ENCODE peak calls at places on chromosomes 6 and 20, in six cellular contexts. One of them, this sample, is unnamed.

GRCh38 chr6:149063443-149063842 is 254.1 kb upstream of the TAB2 start:
- DNase-seq in GM23248: no peak
- DNase-seq in fibroblast of lung: no peak
- DNase-seq in astrocyte: no peak
- DNase-seq in MM.1S: no peak
- DNase-seq in neural progenitor cell: no peak
- DNase-seq in this sample: no peak

GRCh38 chr20:8534368-8534767 is 402.3 kb downstream of the PLCB1 start:
- DNase-seq in neural progenitor cell: peak; percentile 45
- DNase-seq in GM23248: no peak
- DNase-seq in fibroblast of lung: no peak
- DNase-seq in astrocyte: no peak
- DNase-seq in MM.1S: no peak
- DNase-seq in this sample: no peak

GRCh38 chr6:4687989-4688947 is 87.9 kb upstream of the CDYL start:
- DNase-seq in neural progenitor cell: no peak
- DNase-seq in astrocyte: peak; percentile 72
- DNase-seq in MM.1S: no peak
- DNase-seq in GM23248: peak; percentile 97
- DNase-seq in fibroblast of lung: peak; percentile 89
- DNase-seq in this sample: peak; percentile 42

GRCh38 chr6:39085129-39085528 is 29.9 kb downstream of the SAYSD1 start:
- DNase-seq in MM.1S: no peak
- DNase-seq in fibroblast of lung: no peak
- DNase-seq in GM23248: no peak
- DNase-seq in neural progenitor cell: peak; percentile 21
- DNase-seq in astrocyte: no peak
- DNase-seq in this sample: no peak

GRCh38 chr6:7184502-7184901 is 76.7 kb downstream of the RREB1 start:
- DNase-seq in astrocyte: no peak
- DNase-seq in MM.1S: no peak
- DNase-seq in neural progenitor cell: no peak
- DNase-seq in GM23248: peak; percentile 55
- DNase-seq in fibroblast of lung: no peak
- DNase-seq in this sample: no peak

GRCh38 chr6:126040394-126040793 is 54.1 kb downstream of the TRMT11 start:
- DNase-seq in GM23248: no peak
- DNase-seq in astrocyte: no peak
- DNase-seq in fibroblast of lung: no peak
- DNase-seq in neural progenitor cell: no peak
- DNase-seq in MM.1S: no peak
- DNase-seq in this sample: no peak

GRCh38 chr6:30963641-30964040 is 19.9 kb upstream of the MUC21 start:
- DNase-seq in astrocyte: peak; percentile 69
- DNase-seq in MM.1S: no peak
- DNase-seq in neural progenitor cell: no peak
- DNase-seq in fibroblast of lung: peak; percentile 51
- DNase-seq in GM23248: peak; percentile 18
- DNase-seq in this sample: no peak

GRCh38 chr6:71368284-71368683 is 79.7 kb downstream of the OGFRL1 start:
- DNase-seq in GM23248: no peak
- DNase-seq in fibroblast of lung: no peak
- DNase-seq in neural progenitor cell: no peak
- DNase-seq in astrocyte: no peak
- DNase-seq in MM.1S: no peak
- DNase-seq in this sample: no peak

GRCh38 chr20:51457281-51457932 is 85.1 kb downstream of the NFATC2 start:
- DNase-seq in fibroblast of lung: peak; percentile 76
- DNase-seq in astrocyte: peak; percentile 87
- DNase-seq in MM.1S: no peak
- DNase-seq in neural progenitor cell: peak; percentile 20
- DNase-seq in GM23248: peak; percentile 86
- DNase-seq in this sample: peak; percentile 25

GRCh38 chr6:53359088-53359842 is 10.5 kb upstream of the ELOVL5 start:
- DNase-seq in MM.1S: peak; percentile 93
- DNase-seq in GM23248: peak; percentile 98
- DNase-seq in neural progenitor cell: peak; percentile 97
- DNase-seq in astrocyte: peak; percentile 92
- DNase-seq in fibroblast of lung: peak; percentile 97
- DNase-seq in this sample: peak; percentile 95

GRCh38 chr20:2279245-2279779 is 16.5 kb upstream of the TGM3 start:
- DNase-seq in neural progenitor cell: no peak
- DNase-seq in GM23248: peak; percentile 28
- DNase-seq in astrocyte: no peak
- DNase-seq in MM.1S: no peak
- DNase-seq in fibroblast of lung: no peak
- DNase-seq in this sample: no peak

GRCh38 chr6:126812651-126813050 is 305.8 kb upstream of the RSPO3 start:
- DNase-seq in GM23248: peak; percentile 12
- DNase-seq in fibroblast of lung: peak; percentile 64
- DNase-seq in astrocyte: peak; percentile 36
- DNase-seq in neural progenitor cell: peak; percentile 16
- DNase-seq in MM.1S: no peak
- DNase-seq in this sample: peak; percentile 37

GRCh38 chr6:53794073-53794719 is 609 bp upstream of the LRRC1 start:
- DNase-seq in MM.1S: peak; percentile 90
- DNase-seq in fibroblast of lung: peak; percentile 93
- DNase-seq in GM23248: peak; percentile 92
- DNase-seq in astrocyte: peak; percentile 87
- DNase-seq in neural progenitor cell: peak; percentile 77
- DNase-seq in this sample: peak; percentile 80

GRCh38 chr6:131136021-131136847 is 967 bp downstream of the AKAP7 start:
- DNase-seq in astrocyte: peak; percentile 23
- DNase-seq in fibroblast of lung: peak; percentile 67
- DNase-seq in GM23248: peak; percentile 83
- DNase-seq in neural progenitor cell: no peak
- DNase-seq in MM.1S: no peak
- DNase-seq in this sample: peak; percentile 61

GRCh38 chr6:20213271-20213798 is 1.1 kb upstream of the MBOAT1 start:
- DNase-seq in astrocyte: no peak
- DNase-seq in GM23248: peak; percentile 30
- DNase-seq in MM.1S: no peak
- DNase-seq in neural progenitor cell: no peak
- DNase-seq in fibroblast of lung: peak; percentile 12
- DNase-seq in this sample: no peak

GRCh38 chr20:50561379-50562078 is 51.3 kb downstream of the PTPN1 start:
- DNase-seq in astrocyte: peak; percentile 98
- DNase-seq in fibroblast of lung: peak; percentile 96
- DNase-seq in neural progenitor cell: no peak
- DNase-seq in MM.1S: no peak
- DNase-seq in GM23248: peak; percentile 96
- DNase-seq in this sample: peak; percentile 93

GRCh38 chr6:149895702-149896310 is 2.1 kb downstream of the RAET1E start:
- DNase-seq in astrocyte: peak; percentile 57
- DNase-seq in GM23248: peak; percentile 82
- DNase-seq in neural progenitor cell: no peak
- DNase-seq in fibroblast of lung: peak; percentile 43
- DNase-seq in MM.1S: no peak
- DNase-seq in this sample: peak; percentile 95

GRCh38 chr6:25014806-25015560 is 79.2 kb upstream of the RIPOR2 start:
- DNase-seq in astrocyte: peak; percentile 78
- DNase-seq in neural progenitor cell: no peak
- DNase-seq in fibroblast of lung: peak; percentile 82
- DNase-seq in GM23248: peak; percentile 88
- DNase-seq in MM.1S: no peak
- DNase-seq in this sample: no peak

GRCh38 chr6:121597654-121598053 is 162.2 kb downstream of the GJA1 start:
- DNase-seq in astrocyte: peak; percentile 58
- DNase-seq in neural progenitor cell: no peak
- DNase-seq in GM23248: peak; percentile 78
- DNase-seq in MM.1S: no peak
- DNase-seq in fibroblast of lung: peak; percentile 60
- DNase-seq in this sample: no peak

GRCh38 chr20:57244221-57244585 is 22.2 kb downstream of the BMP7 start:
- DNase-seq in fibroblast of lung: no peak
- DNase-seq in astrocyte: no peak
- DNase-seq in GM23248: peak; percentile 45
- DNase-seq in neural progenitor cell: no peak
- DNase-seq in MM.1S: no peak
- DNase-seq in this sample: no peak

DNA sequence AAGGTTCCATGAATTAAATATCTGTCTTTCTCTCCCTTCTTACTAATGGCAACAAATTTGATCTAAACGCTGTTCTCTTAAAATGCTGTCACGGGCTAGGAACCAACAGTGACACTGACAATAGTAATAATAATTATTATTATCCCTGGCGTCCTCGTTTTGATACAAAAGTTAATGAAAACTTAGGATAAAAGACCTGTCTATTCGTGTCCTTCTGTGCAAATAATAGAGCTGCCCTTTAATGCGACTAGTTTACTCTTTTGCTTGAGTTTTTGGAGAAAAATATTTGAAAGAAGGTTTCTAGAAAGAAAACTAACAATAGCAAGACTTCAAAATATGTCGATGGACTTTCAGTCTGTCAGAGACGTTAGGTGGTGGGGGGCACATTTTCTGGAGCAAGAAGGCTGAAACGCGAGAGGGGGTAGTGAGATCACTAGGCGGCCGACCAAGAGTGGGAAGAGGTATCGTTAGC is 4.3 kb downstream of the VGLL2 start:
- DNase-seq in neural progenitor cell: no peak
- DNase-seq in astrocyte: no peak
- DNase-seq in GM23248: no peak
- DNase-seq in fibroblast of lung: no peak
- DNase-seq in MM.1S: no peak
- DNase-seq in this sample: no peak
- TF ChIP-seq EZH2 in neural progenitor cell: peak; percentile 73
- TF ChIP-seq EZH2 in astrocyte: no peak
- TF ChIP-seq EZH2 in GM23248: no peak
- TF ChIP-seq EZH2 in fibroblast of lung: no peak
- TF ChIP-seq EZH2 in MM.1S: no peak
- TF ChIP-seq EZH2 in this sample: no peak

GRCh38 chr6:6004147-6004995 is 2.4 kb downstream of the NRN1 start:
- DNase-seq in neural progenitor cell: peak; percentile 67
- DNase-seq in fibroblast of lung: peak; percentile 29
- DNase-seq in MM.1S: no peak
- DNase-seq in GM23248: peak; percentile 61
- DNase-seq in astrocyte: no peak
- DNase-seq in this sample: peak; percentile 74

GRCh38 chr6:6002809-6003333 is 3.9 kb downstream of the NRN1 start:
- DNase-seq in neural progenitor cell: peak; percentile 34
- DNase-seq in GM23248: no peak
- DNase-seq in fibroblast of lung: no peak
- DNase-seq in astrocyte: no peak
- DNase-seq in MM.1S: no peak
- DNase-seq in this sample: no peak

GRCh38 chr6:6002005-6002808 is 4.5 kb downstream of the NRN1 start:
- DNase-seq in GM23248: peak; percentile 56
- DNase-seq in fibroblast of lung: no peak
- DNase-seq in astrocyte: no peak
- DNase-seq in neural progenitor cell: peak; percentile 68
- DNase-seq in MM.1S: no peak
- DNase-seq in this sample: no peak

GRCh38 chr6:6001443-6001842 is 5.3 kb downstream of the NRN1 start:
- DNase-seq in MM.1S: no peak
- DNase-seq in astrocyte: no peak
- DNase-seq in neural progenitor cell: no peak
- DNase-seq in fibroblast of lung: no peak
- DNase-seq in GM23248: peak; percentile 20
- DNase-seq in this sample: no peak

DNA sequence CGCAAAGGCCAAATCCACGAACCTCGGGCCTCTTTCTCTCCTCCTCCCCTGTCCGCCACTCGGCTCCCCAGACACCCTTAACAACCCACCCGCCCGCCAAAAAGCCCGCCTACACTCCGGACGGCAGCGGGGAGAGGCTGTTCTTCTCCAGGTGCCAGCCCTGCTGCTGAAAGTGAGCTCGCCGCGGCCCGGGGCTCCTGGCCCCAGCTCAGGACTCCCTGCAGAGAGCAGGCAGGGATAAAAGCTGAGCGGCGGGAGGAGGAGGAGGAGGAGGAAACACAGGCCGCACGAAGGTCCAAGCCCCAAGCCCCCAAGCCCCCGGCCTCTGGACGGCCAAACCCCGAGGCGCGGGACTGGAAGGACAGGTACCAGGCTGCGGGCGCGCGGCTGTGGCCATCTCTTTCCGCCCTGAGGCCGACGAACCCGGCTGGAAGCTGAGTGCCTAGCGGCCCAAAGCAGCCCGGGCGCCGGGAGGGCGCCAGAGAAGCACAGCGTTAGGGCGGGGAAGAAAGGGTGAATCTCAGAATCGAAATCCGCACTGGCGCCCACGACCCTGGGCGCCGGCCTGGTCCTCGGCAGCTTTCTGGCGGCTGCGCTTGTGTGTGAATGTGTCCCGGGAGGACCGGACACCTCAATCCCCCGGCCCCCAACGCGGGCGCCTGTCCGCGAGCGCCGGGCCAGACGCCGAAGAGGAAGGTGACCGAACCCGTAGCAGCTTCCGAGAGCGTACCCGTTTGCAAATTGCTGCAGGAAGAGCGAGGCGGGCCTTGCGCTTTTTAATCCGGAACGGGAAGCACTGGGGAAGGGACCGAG is 3.2 kb downstream of the NRN1 start:
- DNase-seq in neural progenitor cell: peak; percentile 85
- DNase-seq in MM.1S: peak; percentile 63
- DNase-seq in astrocyte: no peak
- DNase-seq in GM23248: peak; percentile 77
- DNase-seq in fibroblast of lung: no peak
- DNase-seq in this sample: peak; percentile 80
- TF ChIP-seq EZH2 in neural progenitor cell: peak; percentile 67
- TF ChIP-seq EZH2 in MM.1S: no peak
- TF ChIP-seq EZH2 in astrocyte: peak; percentile 13
- TF ChIP-seq EZH2 in GM23248: no peak
- TF ChIP-seq EZH2 in fibroblast of lung: peak; percentile 85
- TF ChIP-seq EZH2 in this sample: no peak

DNA sequence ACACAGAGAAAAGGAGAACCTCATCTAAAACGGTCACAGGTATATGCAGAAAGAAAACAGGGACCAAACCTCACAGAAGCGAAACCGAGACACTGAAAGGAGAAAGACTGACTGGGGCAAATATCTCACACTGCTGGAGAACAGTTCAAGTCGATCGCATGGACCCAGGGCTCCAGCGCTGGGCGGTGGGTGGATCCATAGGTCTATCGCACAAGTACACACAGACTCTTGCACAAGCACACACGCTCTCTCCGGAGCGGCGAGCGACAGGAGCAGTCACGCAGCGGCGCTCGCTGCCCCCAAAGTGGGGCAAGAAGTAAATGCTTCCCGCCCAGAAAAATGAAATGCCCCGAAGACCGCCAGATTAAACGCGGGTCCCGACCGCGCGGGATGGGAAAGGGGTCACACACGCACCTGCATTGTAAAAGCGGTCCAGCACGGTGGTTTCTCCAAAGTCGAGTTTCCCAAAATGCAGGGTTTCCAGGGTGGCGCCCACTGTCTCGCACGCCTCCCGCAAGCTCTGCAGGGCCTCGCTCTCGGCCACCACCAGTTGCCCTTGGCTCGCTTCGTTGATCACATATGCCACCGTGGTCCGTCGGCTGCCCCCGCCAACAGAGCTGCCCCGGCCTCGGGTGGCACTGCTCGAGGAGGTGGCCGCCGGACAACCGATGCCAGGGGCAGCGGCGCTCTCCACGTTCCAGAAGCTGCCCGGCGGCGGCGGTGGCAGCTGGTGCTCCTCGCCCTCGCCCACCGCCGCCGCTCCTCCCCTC is 796 bp downstream of the MAP3K5 start:
- DNase-seq in MM.1S: peak; percentile 73
- DNase-seq in GM23248: peak; percentile 61
- DNase-seq in fibroblast of lung: peak; percentile 75
- DNase-seq in neural progenitor cell: peak; percentile 53
- DNase-seq in astrocyte: peak; percentile 46
- DNase-seq in this sample: peak; percentile 70
- TF ChIP-seq EZH2 in MM.1S: no peak
- TF ChIP-seq EZH2 in GM23248: no peak
- TF ChIP-seq EZH2 in fibroblast of lung: no peak
- TF ChIP-seq EZH2 in neural progenitor cell: peak; percentile 91
- TF ChIP-seq EZH2 in astrocyte: no peak
- TF ChIP-seq EZH2 in this sample: no peak

GRCh38 chr6:50823130-50823920 is 4.7 kb downstream of the TFAP2B start:
- DNase-seq in astrocyte: no peak
- DNase-seq in GM23248: no peak
- DNase-seq in MM.1S: no peak
- DNase-seq in fibroblast of lung: no peak
- DNase-seq in neural progenitor cell: no peak
- DNase-seq in this sample: no peak
- TF ChIP-seq EZH2 in astrocyte: peak; percentile 8
- TF ChIP-seq EZH2 in GM23248: peak; percentile 26
- TF ChIP-seq EZH2 in MM.1S: no peak
- TF ChIP-seq EZH2 in fibroblast of lung: no peak
- TF ChIP-seq EZH2 in neural progenitor cell: peak; percentile 96
- TF ChIP-seq EZH2 in this sample: no peak

This sample was measured in A673.